ENCODE peak calls at places on chromosomes 1 and 21, in nine cellular contexts. P is NCI-H2081, G is brain microvascular endothelial cell, C is T-helper 2 cell, Y is fibroblast of pulmonary artery, J is fibroblast of villous mesenchyme, I is lower lobe of right lung, K is astrocyte of the spinal cord, L is hepatic stellate cell. F is an unnamed sample.

GRCh38 chr1:83860506-83861221 is 138.3 kb downstream of the TTLL7 start:
- DNase-seq in P (no peak), G (peak; percentile 48), C (peak; percentile 74), Y (peak; percentile 45), J (peak; percentile 13), I (peak; percentile 89), K (peak; percentile 27), L (no peak), F (no peak)

GRCh38 chr1:29698033-29698432 is 461.7 kb downstream of the PTPRU start:
- DNase-seq in P (no peak), G (peak; percentile 61), C (no peak), Y (peak; percentile 74), J (peak; percentile 52), I (no peak), K (peak; percentile 62), L (peak; percentile 88), F (peak; percentile 53)

GRCh38 chr1:153470707-153471106 is 10.3 kb upstream of the S100A7 start:
- DNase-seq in P (no peak), G (no peak), C (no peak), Y (peak; percentile 58), J (no peak), I (no peak), K (no peak), L (no peak), F (no peak)

GRCh38 chr1:220318673-220319072 is 46.4 kb upstream of the RAB3GAP2 start:
- DNase-seq in P (no peak), G (no peak), C (no peak), Y (no peak), J (no peak), I (no peak), K (no peak), L (no peak), F (no peak)

GRCh38 chr1:220748091-220748934 is at the start of gene MTARC2:
- DNase-seq in P (peak; percentile 71), G (peak; percentile 37), C (no peak), Y (peak; percentile 71), J (peak; percentile 79), I (peak; percentile 86), K (peak; percentile 64), L (peak; percentile 76), F (peak; percentile 88)

GRCh38 chr1:79539001-79539400 is 532.5 kb upstream of the ADGRL4 start:
- DNase-seq in P (no peak), G (no peak), C (no peak), Y (no peak), J (no peak), I (no peak), K (no peak), L (no peak), F (no peak)

GRCh38 chr1:89955806-89956205 is 39.1 kb upstream of the ZNF326 start:
- DNase-seq in P (no peak), G (no peak), C (no peak), Y (no peak), J (no peak), I (no peak), K (no peak), L (no peak), F (peak; percentile 43)

GRCh38 chr1:199791495-199791894 is 236.0 kb upstream of the NR5A2 start:
- DNase-seq in P (no peak), G (no peak), C (no peak), Y (no peak), J (no peak), I (no peak), K (no peak), L (no peak), F (no peak)

GRCh38 chr1:55172272-55172671 is 42.9 kb downstream of the USP24 start:
- DNase-seq in P (no peak), G (no peak), C (no peak), Y (no peak), J (peak; percentile 19), I (no peak), K (peak; percentile 10), L (no peak), F (no peak)

GRCh38 chr1:21894034-21894881 is 42.9 kb downstream of the HSPG2 start:
- DNase-seq in P (no peak), G (no peak), C (no peak), Y (no peak), J (no peak), I (no peak), K (no peak), L (no peak), F (no peak)

GRCh38 chr1:150309758-150310495 is 11.4 kb upstream of the PRPF3 start:
- DNase-seq in P (peak; percentile 24), G (no peak), C (no peak), Y (no peak), J (no peak), I (no peak), K (no peak), L (no peak), F (no peak)

GRCh38 chr1:12411098-12411497 is 181.3 kb downstream of the VPS13D start:
- DNase-seq in P (no peak), G (no peak), C (no peak), Y (no peak), J (no peak), I (no peak), K (no peak), L (no peak), F (no peak)

GRCh38 chr1:1911390-1912041 is 3.5 kb upstream of the CALML6 start:
- DNase-seq in P (no peak), G (no peak), C (no peak), Y (no peak), J (no peak), I (no peak), K (no peak), L (no peak), F (no peak)

GRCh38 chr1:36182734-36183133 is 26.8 kb downstream of the MAP7D1 start:
- DNase-seq in P (no peak), G (no peak), C (no peak), Y (no peak), J (no peak), I (no peak), K (no peak), L (no peak), F (no peak)

GRCh38 chr1:59333626-59334277 is 36.9 kb downstream of the FGGY start:
- DNase-seq in P (no peak), G (no peak), C (peak; percentile 36), Y (no peak), J (no peak), I (no peak), K (no peak), L (no peak), F (no peak)

GRCh38 chr1:71047635-71048607 is at the start of gene PTGER3:
- DNase-seq in P (peak; percentile 55), G (no peak), C (peak; percentile 38), Y (no peak), J (no peak), I (peak; percentile 82), K (no peak), L (peak; percentile 39), F (peak; percentile 48)

GRCh38 chr1:221458430-221459156 is 283.3 kb downstream of the DUSP10 start:
- DNase-seq in P (peak; percentile 11), G (no peak), C (no peak), Y (peak; percentile 90), J (peak; percentile 83), I (no peak), K (peak; percentile 18), L (no peak), F (no peak)

GRCh38 chr1:224517171-224517570 is 82.6 kb upstream of the WDR26 start:
- DNase-seq in P (no peak), G (no peak), C (no peak), Y (no peak), J (no peak), I (no peak), K (peak; percentile 26), L (no peak), F (no peak)

GRCh38 chr1:56056438-56057312 is 522.7 kb downstream of the PLPP3 start:
- DNase-seq in P (no peak), G (peak; percentile 34), C (no peak), Y (peak; percentile 55), J (peak; percentile 51), I (no peak), K (peak; percentile 51), L (no peak), F (no peak)

GRCh38 chr1:37851782-37852210 is 7.6 kb downstream of the MTF1 start:
- DNase-seq in P (no peak), G (no peak), C (peak; percentile 31), Y (peak; percentile 24), J (no peak), I (no peak), K (no peak), L (no peak), F (no peak)

GRCh38 chr1:15245593-15246325 is 1.3 kb upstream of the FHAD1 start:
- DNase-seq in P (no peak), G (no peak), C (no peak), Y (peak; percentile 81), J (peak; percentile 70), I (no peak), K (no peak), L (no peak), F (no peak)

GRCh38 chr1:20343149-20343936 is 52.7 kb downstream of the VWA5B1 start:
- DNase-seq in P (no peak), G (no peak), C (peak; percentile 9), Y (no peak), J (no peak), I (no peak), K (no peak), L (no peak), F (peak; percentile 7)

GRCh38 chr1:40383488-40384412 is 10.2 kb downstream of the SMAP2 start:
- DNase-seq in P (no peak), G (no peak), C (peak; percentile 70), Y (peak; percentile 73), J (peak; percentile 42), I (no peak), K (peak; percentile 41), L (peak; percentile 16), F (no peak)

GRCh38 chr21:31161157-31161556 is 122.9 kb upstream of the KRTAP19-8 start:
- DNase-seq in P (no peak), G (no peak), C (peak; percentile 64), Y (no peak), J (no peak), I (no peak), K (peak; percentile 50), L (no peak), F (peak; percentile 3)

GRCh38 chr1:201598396-201598795 is 59.5 kb downstream of the NAV1 start:
- DNase-seq in P (no peak), G (no peak), C (no peak), Y (no peak), J (no peak), I (no peak), K (no peak), L (no peak), F (no peak)

GRCh38 chr1:234751678-234752077 is 141.7 kb upstream of the IRF2BP2 start:
- DNase-seq in P (no peak), G (no peak), C (no peak), Y (no peak), J (no peak), I (no peak), K (no peak), L (no peak), F (no peak)

GRCh38 chr1:172883387-172883791 is 167.4 kb downstream of the TNFSF18 start:
- DNase-seq in P (no peak), G (peak; percentile 77), C (peak; percentile 48), Y (peak; percentile 45), J (no peak), I (no peak), K (no peak), L (no peak), F (no peak)

GRCh38 chr1:14971201-14971600 is 182.3 kb upstream of the TMEM51 start:
- DNase-seq in P (no peak), G (no peak), C (no peak), Y (no peak), J (no peak), I (no peak), K (no peak), L (no peak), F (no peak)

GRCh38 chr1:20661235-20662109 is at the start of gene DDOST:
- DNase-seq in P (peak; percentile 95), G (peak; percentile 97), C (peak; percentile 99), Y (peak; percentile 97), J (peak; percentile 97), I (peak; percentile 97), K (peak; percentile 99), L (peak; percentile 100), F (peak; percentile 94)

GRCh38 chr1:207666342-207666741 is 21.4 kb downstream of the CR1L start:
- DNase-seq in P (no peak), G (no peak), C (no peak), Y (no peak), J (no peak), I (no peak), K (no peak), L (no peak), F (no peak)

GRCh38 chr21:39215078-39215477 is 31.8 kb upstream of the PSMG1 start:
- DNase-seq in P (no peak), G (no peak), C (no peak), Y (no peak), J (no peak), I (no peak), K (no peak), L (no peak), F (no peak)

F was measured in PC-9.